ENCODE peak calls at places on chromosomes 2 and 18, in seven cellular contexts. Q is IMR-90, X is H9, O is H1, G is neuronal stem cell, A is trophoblast cell, L is mesenchymal stem cell. B is an unnamed sample.
A peak's percentile ranks its signal among the peaks of the same experiment; 100 is the strongest.

GRCh38 chr18:59379772-59380530 is 20.9 kb upstream of the LMAN1 start:
- DNase-seq in Q (peak; percentile 41), X (no peak), O (no peak), G (no peak), A (no peak), L (no peak), B (no peak)

GRCh38 chr2:134763164-134763710 is 44.4 kb upstream of the TMEM163 start:
- DNase-seq in Q (no peak), X (no peak), O (no peak), G (no peak), A (no peak), L (peak; percentile 62), B (no peak)

GRCh38 chr2:102126660-102127059 is 15.9 kb upstream of the IL1R1 start:
- DNase-seq in Q (peak; percentile 56), X (no peak), O (no peak), G (no peak), A (no peak), L (peak; percentile 77), B (no peak)

GRCh38 chr2:206700141-206700540 is 18.1 kb downstream of the DYTN start:
- DNase-seq in Q (no peak), X (no peak), O (no peak), G (no peak), A (no peak), L (no peak), B (no peak)

GRCh38 chr2:126881591-126881990 is 17.1 kb upstream of the TEX51 start:
- DNase-seq in Q (no peak), X (peak; percentile 15), O (no peak), G (no peak), A (no peak), L (no peak), B (no peak)

GRCh38 chr2:49298230-49298629 is 143.9 kb upstream of the FSHR start:
- DNase-seq in Q (no peak), X (no peak), O (no peak), G (no peak), A (no peak), L (no peak), B (no peak)

GRCh38 chr2:212905640-212906201 is 245.7 kb downstream of the IKZF2 start:
- DNase-seq in Q (peak; percentile 6), X (no peak), O (no peak), G (peak; percentile 39), A (peak; percentile 83), L (peak; percentile 31), B (no peak)

GRCh38 chr18:35634376-35634775 is 52.8 kb downstream of the GALNT1 start:
- DNase-seq in Q (no peak), X (no peak), O (no peak), G (no peak), A (no peak), L (peak; percentile 84), B (no peak)

GRCh38 chr18:48866028-48866733 is 84.6 kb downstream of the SMAD7 start:
- DNase-seq in Q (peak; percentile 85), X (no peak), O (no peak), G (no peak), A (no peak), L (no peak), B (no peak)

GRCh38 chr2:132678498-132678897 is 8.5 kb upstream of the LYPD1 start:
- DNase-seq in Q (peak; percentile 56), X (no peak), O (no peak), G (no peak), A (no peak), L (no peak), B (no peak)

GRCh38 chr2:96768083-96768561 is 7.4 kb downstream of the CNNM4 start:
- DNase-seq in Q (no peak), X (no peak), O (no peak), G (no peak), A (no peak), L (no peak), B (no peak)

GRCh38 chr2:191389288-191389687 is 144.1 kb downstream of the MYO1B start:
- DNase-seq in Q (no peak), X (no peak), O (no peak), G (no peak), A (no peak), L (no peak), B (no peak)

GRCh38 chr2:168702579-168702978 is 99.9 kb upstream of the NOSTRIN start:
- DNase-seq in Q (no peak), X (no peak), O (no peak), G (no peak), A (no peak), L (no peak), B (no peak)

GRCh38 chr2:168700615-168701245 is 101.7 kb upstream of the NOSTRIN start:
- DNase-seq in Q (peak; percentile 11), X (no peak), O (no peak), G (no peak), A (no peak), L (no peak), B (no peak)

GRCh38 chr2:168697668-168698121 is 104.7 kb upstream of the NOSTRIN start:
- DNase-seq in Q (peak; percentile 30), X (no peak), O (no peak), G (no peak), A (no peak), L (no peak), B (peak; percentile 74)

GRCh38 chr2:168699834-168700417 is 102.5 kb upstream of the NOSTRIN start:
- DNase-seq in Q (peak; percentile 87), X (no peak), O (no peak), G (no peak), A (no peak), L (peak; percentile 73), B (no peak)

GRCh38 chr2:168698959-168699358 is 103.5 kb upstream of the NOSTRIN start:
- DNase-seq in Q (no peak), X (no peak), O (no peak), G (no peak), A (no peak), L (no peak), B (no peak)
- H2BK5ac ChIP-seq in Q (no peak overlapping the region), X (no peak overlapping the region), O (no peak overlapping the region), G (no peak overlapping the region), A (no peak overlapping the region), L (no peak overlapping the region), B (no peak overlapping the region)

DNA sequence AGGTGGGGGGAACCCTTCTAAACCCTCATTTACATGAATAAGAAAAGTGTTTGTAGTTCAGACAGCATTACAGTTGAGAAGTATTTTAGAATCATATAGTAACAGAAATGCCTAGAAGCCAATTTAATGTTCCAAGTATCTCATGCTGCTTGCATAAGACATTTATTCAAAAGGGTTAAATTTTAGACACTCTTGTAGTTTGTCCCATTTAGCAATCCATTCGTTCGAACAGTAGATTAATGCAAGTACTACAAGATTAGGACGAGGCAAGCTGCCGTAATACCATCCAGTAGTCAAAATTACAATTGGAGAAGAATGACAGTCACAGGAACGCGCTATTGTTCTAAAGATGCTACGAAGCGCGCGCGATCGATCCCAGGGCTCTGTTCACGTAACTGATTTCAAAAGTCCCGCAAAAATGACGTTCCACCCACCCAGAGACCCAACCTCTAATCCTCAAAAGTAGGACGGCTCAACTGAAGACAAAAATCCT is 1.2 kb downstream of the TMEM237 start:
- DNase-seq in Q (no peak), X (no peak), O (no peak), G (no peak), A (no peak), L (no peak), B (no peak)
- H2AK5ac ChIP-seq in Q (peak overlapping the region; percentile 50), X (no peak overlapping the region), O (no peak overlapping the region), G (no peak overlapping the region), A (no peak overlapping the region), L (no peak overlapping the region), B (no peak overlapping the region)

DNA sequence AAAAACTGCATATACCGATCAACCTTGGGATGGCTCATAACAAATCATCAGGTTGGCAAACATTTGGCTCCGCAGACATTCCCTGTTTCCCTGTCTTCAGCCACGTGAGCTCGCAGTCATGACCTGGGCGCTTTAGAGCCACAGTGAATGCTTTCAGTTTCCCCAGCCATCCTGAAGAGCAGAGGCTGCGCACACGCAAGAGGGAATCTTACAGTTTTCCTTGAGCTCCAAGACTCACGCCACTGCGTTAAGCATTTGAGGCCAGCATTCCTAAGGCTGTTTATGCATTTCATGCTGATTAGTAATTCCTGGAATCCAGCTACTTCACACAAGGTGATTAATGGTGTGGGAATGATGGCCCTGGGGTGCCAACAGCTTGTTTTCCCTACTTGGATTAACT is 95.1 kb downstream of the MTCL1 start:
- DNase-seq in Q (peak; percentile 100), X (peak; percentile 56), O (no peak), G (no peak), A (peak; percentile 96), L (peak; percentile 99), B (peak; percentile 97)
- H3K9ac ChIP-seq in Q (peak overlapping the region; percentile 55), X (no peak overlapping the region), O (no peak overlapping the region), G (no peak overlapping the region), A (no peak overlapping the region), L (peak overlapping the region; percentile 46), B (no peak overlapping the region)

DNA sequence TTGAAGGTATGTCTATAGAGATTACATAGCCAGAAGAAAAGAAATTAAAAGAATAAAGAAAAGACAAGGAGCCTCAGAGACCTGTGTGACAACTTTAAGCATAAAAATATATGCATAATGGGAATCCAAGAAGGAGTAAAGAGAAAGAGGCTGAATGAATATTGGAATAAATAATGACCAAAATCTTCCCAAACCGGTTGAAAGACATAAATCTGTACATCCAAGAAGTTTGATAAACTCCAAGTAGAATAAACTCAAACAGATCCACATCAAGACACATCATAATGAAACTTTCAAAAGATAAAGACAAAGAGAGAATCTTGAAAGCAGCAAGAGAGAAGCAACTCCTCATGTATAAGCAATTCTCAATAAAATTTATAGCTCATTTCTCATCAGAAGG is 132.4 kb upstream of the ZNF516 start:
- DNase-seq in Q (no peak), X (no peak), O (no peak), G (no peak), A (no peak), L (no peak), B (no peak)
- H2BK5ac ChIP-seq in Q (no peak overlapping the region), X (no peak overlapping the region), O (no peak overlapping the region), G (no peak overlapping the region), A (no peak overlapping the region), L (no peak overlapping the region), B (no peak overlapping the region)

GRCh38 chr18:29250843-29251242 is 1073.9 kb upstream of the CDH2 start:
- DNase-seq in Q (no peak), X (no peak), O (no peak), G (no peak), A (no peak), L (no peak), B (no peak)

GRCh38 chr18:29251681-29252080 is 1074.8 kb upstream of the CDH2 start:
- DNase-seq in Q (no peak), X (no peak), O (no peak), G (no peak), A (no peak), L (no peak), B (no peak)

GRCh38 chr18:29254123-29254522 is 1077.2 kb upstream of the CDH2 start:
- DNase-seq in Q (no peak), X (no peak), O (no peak), G (no peak), A (no peak), L (no peak), B (no peak)

DNA sequence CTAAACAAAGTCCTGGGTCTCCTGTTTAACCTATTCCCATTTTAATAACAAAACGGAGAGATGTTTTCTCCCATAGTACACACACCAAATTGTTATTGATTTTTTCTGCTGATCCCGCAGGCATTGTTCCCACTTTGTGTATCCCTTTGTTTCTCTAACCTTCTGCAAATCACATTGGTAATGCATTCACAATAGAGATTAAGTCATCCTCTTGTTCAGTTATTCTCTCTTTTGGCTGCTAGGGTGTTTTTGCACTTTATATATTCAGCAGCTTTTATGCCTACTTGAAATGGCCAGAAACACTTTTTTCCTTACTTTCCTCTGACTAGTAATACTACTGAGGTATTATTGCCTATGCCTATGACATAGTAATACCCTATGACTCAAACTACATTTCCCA is 1071.9 kb upstream of the CDH2 start:
- DNase-seq in Q (no peak), X (no peak), O (no peak), G (no peak), A (no peak), L (no peak), B (no peak)
- H2AK5ac ChIP-seq in Q (no peak overlapping the region), X (no peak overlapping the region), O (no peak overlapping the region), G (no peak overlapping the region), A (no peak overlapping the region), L (no peak overlapping the region), B (no peak overlapping the region)